ENCODE peak calls at places on chromosome 15, in six cellular contexts. A is neural progenitor cell, D is non-pigmented ciliary epithelial cell, U is HTR-8/SVneo, V is WTC11, W is left ventricle myocardium inferior. M is an unnamed sample.

GRCh38 chr15:69443032-69443611 is 9.5 kb upstream of the RPLP1 start:
- DNase-seq in A (no peak), W (no peak), D (no peak), U (no peak), V (no peak), M (no peak)

GRCh38 chr15:44882499-44882968 is 74.0 kb upstream of the TERB2 start:
- DNase-seq in A (no peak), W (no peak), U (no peak), V (no peak), D (no peak), M (no peak)

GRCh38 chr15:80343610-80344009 is 60.6 kb upstream of the ARNT2 start:
- DNase-seq in D (peak), A (no peak), U (no peak), W (peak), V (no peak), M (peak)

GRCh38 chr15:56733131-56734012 is at the start of gene ZNF280D:
- DNase-seq in U (peak), W (peak), A (no peak), V (peak), D (peak), M (peak)

GRCh38 chr15:98433302-98433701 is 215.0 kb upstream of the IGF1R start:
- DNase-seq in W (no peak), V (no peak), D (no peak), A (no peak), U (no peak), M (no peak)

GRCh38 chr15:46297766-46298165 is 662.9 kb downstream of the SQOR start:
- DNase-seq in D (no peak), A (no peak), W (no peak), U (no peak), V (no peak), M (no peak)

GRCh38 chr15:39455502-39455991 is 125.3 kb upstream of the THBS1 start:
- DNase-seq in A (no peak), U (no peak), V (no peak), W (no peak), D (peak), M (no peak)

GRCh38 chr15:42319206-42319605 is 40.1 kb upstream of the CAPN3 start:
- DNase-seq in D (no peak), U (no peak), W (no peak), A (no peak), V (no peak), M (no peak)

GRCh38 chr15:69996842-69997478 is 100.8 kb downstream of the TLE3 start:
- DNase-seq in U (no peak), D (no peak), A (no peak), W (no peak), V (no peak), M (no peak)

GRCh38 chr15:80769471-80770355 is 9.5 kb upstream of the CEMIP start:
- DNase-seq in A (no peak), V (no peak), U (no peak), W (no peak), D (no peak), M (no peak)

GRCh38 chr15:33310481-33311311 is at the start of gene RYR3:
- DNase-seq in A (peak), V (peak), D (peak), W (no peak), U (no peak), M (no peak)

GRCh38 chr15:42140383-42141070 is 15.9 kb downstream of the PLA2G4F start:
- DNase-seq in V (no peak), A (no peak), D (no peak), W (no peak), U (no peak), M (no peak)

GRCh38 chr15:52368402-52368801 is 72.8 kb upstream of the MYO5C start:
- DNase-seq in D (no peak), W (no peak), U (no peak), V (no peak), A (no peak), M (no peak)

GRCh38 chr15:46591462-46591861 is 956.6 kb downstream of the SQOR start:
- DNase-seq in V (no peak), D (no peak), U (no peak), W (no peak), A (no peak), M (no peak)

GRCh38 chr15:78110916-78111475 is 18.6 kb downstream of the SH2D7 start:
- DNase-seq in W (no peak), D (no peak), V (no peak), A (no peak), U (no peak), M (no peak)

GRCh38 chr15:40407343-40407990 is 1.9 kb downstream of the IVD start:
- DNase-seq in U (no peak), W (no peak), A (no peak), V (no peak), D (no peak), M (no peak)

GRCh38 chr15:62951481-62951880 is 91.1 kb upstream of the TPM1 start:
- DNase-seq in A (no peak), W (no peak), D (no peak), U (no peak), V (no peak), M (no peak)

GRCh38 chr15:85702321-85703230 is 92.1 kb downstream of the KLHL25 start:
- DNase-seq in U (no peak), W (no peak), A (peak), V (no peak), D (no peak), M (no peak)

GRCh38 chr15:75578206-75578947 is 738 bp downstream of the PTPN9 start:
- DNase-seq in A (peak), U (peak), V (peak), D (no peak), W (peak), M (peak)

GRCh38 chr15:78620021-78620838 is 566 bp downstream of the CHRNA3 start:
- DNase-seq in U (no peak), D (no peak), A (peak), V (peak), W (no peak), M (no peak)

GRCh38 chr15:77183066-77183465 is 112.2 kb upstream of the TSPAN3 start:
- DNase-seq in V (no peak), A (no peak), U (no peak), W (no peak), D (no peak), M (no peak)

GRCh38 chr15:90232941-90233700 is 620 bp downstream of the CIB1 start:
- DNase-seq in V (peak), D (no peak), W (peak), A (peak), U (peak), M (peak)

GRCh38 chr15:101429191-101429590 is 60.3 kb downstream of the PCSK6 start:
- DNase-seq in W (no peak), V (no peak), D (no peak), A (no peak), U (no peak), M (no peak)

GRCh38 chr15:26635105-26635504 is 137.8 kb downstream of the GABRB3 start:
- DNase-seq in A (no peak), D (no peak), V (no peak), W (no peak), U (no peak), M (no peak)

GRCh38 chr15:73244333-73244732 is 124.4 kb downstream of the HCN4 start:
- DNase-seq in A (peak), U (peak), W (no peak), D (no peak), V (no peak), M (no peak)

GRCh38 chr15:81400640-81401236 is 26.7 kb upstream of the TMC3 start:
- DNase-seq in A (peak), D (peak), W (no peak), U (peak), V (no peak), M (no peak)

GRCh38 chr15:62212746-62213145 is 47.7 kb upstream of the C2CD4B start:
- DNase-seq in V (no peak), U (no peak), W (no peak), D (no peak), A (no peak), M (no peak)

GRCh38 chr15:40984963-40985362 is 31.7 kb downstream of the CHAC1 start:
- DNase-seq in W (no peak), D (peak), U (no peak), V (no peak), A (no peak), M (no peak)

GRCh38 chr15:78087944-78088772 is 4.2 kb upstream of the SH2D7 start:
- DNase-seq in V (no peak), A (no peak), D (no peak), U (no peak), W (no peak), M (no peak)

GRCh38 chr15:73704869-73705645 is 20.9 kb downstream of the CD276 start:
- DNase-seq in W (peak), U (peak), V (peak), A (peak), D (no peak), M (peak)

GRCh38 chr15:31347067-31347975 is 20.7 kb downstream of the KLF13 start:
- DNase-seq in W (no peak), V (no peak), A (no peak), U (no peak), D (no peak), M (no peak)

GRCh38 chr15:92614301-92614700 is 41.3 kb downstream of the FAM174B start:
- DNase-seq in U (no peak), V (no peak), D (no peak), W (no peak), A (no peak), M (no peak)

M was measured in right cardiac atrium.